ENCODE peak calls at places on chromosomes 12 and 14, in nine cellular contexts. One of them, this sample, is unnamed. For H3K4me1, the result is how much of the 10 kb centered on the place peaks cover.

GRCh38 chr14:99324291-99324690 is 52.3 kb upstream of the BCL11B start:
- DNase-seq in prostate gland: no peak
- DNase-seq in stomach: no peak
- DNase-seq in HepG2: no peak
- DNase-seq in GM23338: no peak
- DNase-seq in breast epithelium: no peak
- DNase-seq in H1: no peak
- DNase-seq in transverse colon: no peak
- DNase-seq in spleen: no peak
- DNase-seq in this sample: no peak

GRCh38 chr14:26200675-26201074 is 397.2 kb downstream of the NOVA1 start:
- DNase-seq in prostate gland: no peak
- DNase-seq in stomach: no peak
- DNase-seq in HepG2: no peak
- DNase-seq in GM23338: no peak
- DNase-seq in breast epithelium: no peak
- DNase-seq in H1: no peak
- DNase-seq in transverse colon: no peak
- DNase-seq in spleen: no peak
- DNase-seq in this sample: no peak

GRCh38 chr12:27190761-27191160 is 53.3 kb upstream of the STK38L start:
- DNase-seq in prostate gland: no peak
- DNase-seq in stomach: no peak
- DNase-seq in HepG2: no peak
- DNase-seq in GM23338: no peak
- DNase-seq in breast epithelium: no peak
- DNase-seq in H1: no peak
- DNase-seq in transverse colon: no peak
- DNase-seq in spleen: no peak
- DNase-seq in this sample: no peak

GRCh38 chr12:117919479-117919878 is 49.3 kb downstream of the KSR2 start:
- DNase-seq in prostate gland: no peak
- DNase-seq in stomach: no peak
- DNase-seq in HepG2: no peak
- DNase-seq in GM23338: no peak
- DNase-seq in breast epithelium: no peak
- DNase-seq in H1: no peak
- DNase-seq in transverse colon: no peak
- DNase-seq in spleen: no peak
- DNase-seq in this sample: no peak

GRCh38 chr12:57148469-57149308 is 1.3 kb upstream of the LRP1-AS start:
- DNase-seq in prostate gland: no peak
- DNase-seq in stomach: peak
- DNase-seq in HepG2: peak
- DNase-seq in GM23338: no peak
- DNase-seq in breast epithelium: no peak
- DNase-seq in H1: no peak
- DNase-seq in transverse colon: peak
- DNase-seq in spleen: no peak
- DNase-seq in this sample: peak

GRCh38 chr14:77037886-77038511 is 9.5 kb upstream of the IRF2BPL start:
- DNase-seq in prostate gland: no peak
- DNase-seq in stomach: no peak
- DNase-seq in HepG2: no peak
- DNase-seq in GM23338: peak
- DNase-seq in breast epithelium: no peak
- DNase-seq in H1: no peak
- DNase-seq in transverse colon: peak
- DNase-seq in spleen: peak
- DNase-seq in this sample: peak

GRCh38 chr14:64556526-64556925 is 6.8 kb downstream of the PPP1R36 start:
- DNase-seq in prostate gland: no peak
- DNase-seq in stomach: no peak
- DNase-seq in HepG2: no peak
- DNase-seq in GM23338: no peak
- DNase-seq in breast epithelium: no peak
- DNase-seq in H1: no peak
- DNase-seq in transverse colon: no peak
- DNase-seq in spleen: no peak
- DNase-seq in this sample: no peak

GRCh38 chr14:23483216-23483854 is 13.8 kb downstream of the NGDN start:
- DNase-seq in prostate gland: no peak
- DNase-seq in stomach: no peak
- DNase-seq in HepG2: peak
- DNase-seq in GM23338: peak
- DNase-seq in breast epithelium: no peak
- DNase-seq in H1: no peak
- DNase-seq in transverse colon: no peak
- DNase-seq in spleen: no peak
- DNase-seq in this sample: no peak

GRCh38 chr14:26820578-26820977 is 222.7 kb upstream of the NOVA1 start:
- DNase-seq in prostate gland: no peak
- DNase-seq in stomach: no peak
- DNase-seq in HepG2: no peak
- DNase-seq in GM23338: no peak
- DNase-seq in breast epithelium: no peak
- DNase-seq in H1: no peak
- DNase-seq in transverse colon: no peak
- DNase-seq in spleen: no peak
- DNase-seq in this sample: no peak

GRCh38 chr14:20469890-20470858 is 968 bp downstream of the PNP start:
- DNase-seq in prostate gland: no peak
- DNase-seq in stomach: peak
- DNase-seq in HepG2: peak
- DNase-seq in GM23338: peak
- DNase-seq in breast epithelium: no peak
- DNase-seq in H1: no peak
- DNase-seq in transverse colon: peak
- DNase-seq in spleen: peak
- DNase-seq in this sample: peak

GRCh38 chr12:109679716-109680520 is 33.7 kb upstream of the FAM222A start:
- DNase-seq in prostate gland: no peak
- DNase-seq in stomach: no peak
- DNase-seq in HepG2: no peak
- DNase-seq in GM23338: peak
- DNase-seq in breast epithelium: no peak
- DNase-seq in H1: no peak
- DNase-seq in transverse colon: no peak
- DNase-seq in spleen: peak
- DNase-seq in this sample: no peak

GRCh38 chr14:101497910-101498860 is 63.1 kb upstream of the DIO3 start:
- DNase-seq in prostate gland: no peak
- DNase-seq in stomach: peak
- DNase-seq in HepG2: no peak
- DNase-seq in GM23338: no peak
- DNase-seq in breast epithelium: peak
- DNase-seq in H1: no peak
- DNase-seq in transverse colon: peak
- DNase-seq in spleen: peak
- DNase-seq in this sample: peak

GRCh38 chr12:31498424-31498823 is 92.5 kb downstream of the DENND5B start:
- DNase-seq in prostate gland: no peak
- DNase-seq in stomach: no peak
- DNase-seq in HepG2: no peak
- DNase-seq in GM23338: no peak
- DNase-seq in breast epithelium: no peak
- DNase-seq in H1: no peak
- DNase-seq in transverse colon: no peak
- DNase-seq in spleen: no peak
- DNase-seq in this sample: no peak

GRCh38 chr14:35482994-35483515 is 50.9 kb upstream of the INSM2 start:
- DNase-seq in prostate gland: no peak
- DNase-seq in stomach: no peak
- DNase-seq in HepG2: no peak
- DNase-seq in GM23338: no peak
- DNase-seq in breast epithelium: no peak
- DNase-seq in H1: no peak
- DNase-seq in transverse colon: no peak
- DNase-seq in spleen: no peak
- DNase-seq in this sample: no peak

GRCh38 chr12:40168868-40169267 is 55.9 kb upstream of the LRRK2 start:
- DNase-seq in prostate gland: no peak
- DNase-seq in stomach: no peak
- DNase-seq in HepG2: no peak
- DNase-seq in GM23338: no peak
- DNase-seq in breast epithelium: no peak
- DNase-seq in H1: no peak
- DNase-seq in transverse colon: no peak
- DNase-seq in spleen: no peak
- DNase-seq in this sample: no peak

GRCh38 chr12:115609356-115609755 is 668.1 kb downstream of the MED13L start:
- DNase-seq in prostate gland: no peak
- DNase-seq in stomach: no peak
- DNase-seq in HepG2: no peak
- DNase-seq in GM23338: no peak
- DNase-seq in breast epithelium: no peak
- DNase-seq in H1: no peak
- DNase-seq in transverse colon: no peak
- DNase-seq in spleen: no peak
- DNase-seq in this sample: no peak

DNA sequence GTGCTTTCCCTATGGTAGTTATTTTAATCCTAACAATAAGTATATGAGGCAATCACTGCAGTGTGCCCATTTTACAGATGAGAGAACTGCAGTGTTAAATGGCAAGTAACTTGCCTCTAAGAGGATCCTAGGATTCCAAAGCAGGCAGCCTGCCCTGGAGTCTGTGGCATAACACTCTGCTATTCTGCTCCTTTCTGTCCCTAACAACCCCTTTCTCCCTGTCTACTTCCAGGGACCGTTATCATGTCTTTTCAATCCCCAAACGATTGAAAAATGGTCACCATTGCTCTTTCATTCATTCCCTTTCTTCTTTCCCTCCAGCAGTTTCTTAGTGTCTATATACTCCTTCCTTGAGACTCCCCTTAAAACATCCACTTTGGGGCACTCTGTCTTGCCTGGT is 1.3 kb upstream of the ANO2 start:
- DNase-seq in prostate gland: no peak
- DNase-seq in stomach: no peak
- DNase-seq in HepG2: no peak
- DNase-seq in GM23338: no peak
- DNase-seq in breast epithelium: no peak
- DNase-seq in H1: no peak
- DNase-seq in transverse colon: no peak
- DNase-seq in spleen: no peak
- DNase-seq in this sample: no peak
- H3K4me1 ChIP-seq in prostate gland: under half
- H3K4me1 ChIP-seq in stomach: under half
- H3K4me1 ChIP-seq in HepG2: under half
- H3K4me1 ChIP-seq in GM23338: under half
- H3K4me1 ChIP-seq in breast epithelium: under half
- H3K4me1 ChIP-seq in H1: under half
- H3K4me1 ChIP-seq in transverse colon: under half
- H3K4me1 ChIP-seq in spleen: under half
- H3K4me1 ChIP-seq in this sample: under half

GRCh38 chr12:73486256-73486655 is 1051.4 kb upstream of the ATXN7L3B start:
- DNase-seq in prostate gland: no peak
- DNase-seq in stomach: no peak
- DNase-seq in HepG2: no peak
- DNase-seq in GM23338: peak
- DNase-seq in breast epithelium: no peak
- DNase-seq in H1: no peak
- DNase-seq in transverse colon: no peak
- DNase-seq in spleen: no peak
- DNase-seq in this sample: no peak
- H3K4me3 ChIP-seq in prostate gland: no peak
- H3K4me3 ChIP-seq in stomach: no peak
- H3K4me3 ChIP-seq in HepG2: no peak
- H3K4me3 ChIP-seq in GM23338: peak
- H3K4me3 ChIP-seq in breast epithelium: no peak
- H3K4me3 ChIP-seq in H1: no peak
- H3K4me3 ChIP-seq in transverse colon: no peak
- H3K4me3 ChIP-seq in spleen: no peak
- H3K4me3 ChIP-seq in this sample: no peak

DNA sequence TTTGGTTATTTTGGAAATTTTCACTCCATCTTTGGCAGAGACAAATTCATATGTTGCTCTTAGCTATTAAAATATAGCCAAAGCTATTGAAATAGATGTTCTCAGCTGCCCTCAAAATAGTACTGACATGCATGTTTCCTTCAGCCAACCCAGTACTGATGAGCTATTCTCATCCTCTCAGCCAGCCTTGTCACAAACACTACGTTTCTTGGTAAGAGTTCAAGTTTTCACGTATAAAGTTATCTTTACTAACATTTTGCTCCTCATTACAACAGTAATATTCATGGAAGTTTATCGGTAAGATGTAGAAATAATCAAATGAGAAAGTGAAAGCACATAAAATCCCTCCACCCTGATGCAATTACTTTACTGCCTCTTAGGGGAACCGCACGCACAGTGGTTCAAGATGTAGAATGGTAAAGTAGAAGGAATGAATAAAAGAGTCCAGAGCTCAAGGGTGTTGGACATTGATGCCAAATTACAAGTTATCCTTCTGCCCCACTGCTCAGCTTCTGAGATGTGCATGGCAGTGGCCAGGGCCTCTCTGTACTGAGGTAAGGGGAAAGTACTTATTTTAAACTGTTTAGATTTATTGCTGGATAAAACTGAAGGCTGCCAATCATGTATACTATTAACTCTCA is 20.7 kb downstream of the GCH1 start:
- DNase-seq in prostate gland: no peak
- DNase-seq in stomach: no peak
- DNase-seq in HepG2: no peak
- DNase-seq in GM23338: no peak
- DNase-seq in breast epithelium: no peak
- DNase-seq in H1: no peak
- DNase-seq in transverse colon: no peak
- DNase-seq in spleen: no peak
- DNase-seq in this sample: no peak
- TF ChIP-seq POLR2AphosphoS5 in prostate gland: no peak
- TF ChIP-seq POLR2AphosphoS5 in stomach: no peak
- TF ChIP-seq POLR2AphosphoS5 in HepG2: no peak
- TF ChIP-seq POLR2AphosphoS5 in GM23338: no peak
- TF ChIP-seq POLR2AphosphoS5 in breast epithelium: no peak
- TF ChIP-seq POLR2AphosphoS5 in H1: no peak
- TF ChIP-seq POLR2AphosphoS5 in transverse colon: no peak
- TF ChIP-seq POLR2AphosphoS5 in spleen: no peak
- TF ChIP-seq POLR2AphosphoS5 in this sample: no peak

GRCh38 chr12:94266796-94267529 is 118.6 kb downstream of the PLXNC1 start:
- DNase-seq in prostate gland: no peak
- DNase-seq in stomach: no peak
- DNase-seq in HepG2: no peak
- DNase-seq in GM23338: no peak
- DNase-seq in breast epithelium: no peak
- DNase-seq in H1: no peak
- DNase-seq in transverse colon: no peak
- DNase-seq in spleen: no peak
- DNase-seq in this sample: no peak
- H3K4me1 ChIP-seq in prostate gland: under half
- H3K4me1 ChIP-seq in stomach: under half
- H3K4me1 ChIP-seq in HepG2: under half
- H3K4me1 ChIP-seq in GM23338: half or more
- H3K4me1 ChIP-seq in breast epithelium: under half
- H3K4me1 ChIP-seq in H1: under half
- H3K4me1 ChIP-seq in transverse colon: under half
- H3K4me1 ChIP-seq in spleen: half or more
- H3K4me1 ChIP-seq in this sample: under half

GRCh38 chr12:104956870-104957301 is 1.2 kb downstream of the SLC41A2 start:
- DNase-seq in prostate gland: no peak
- DNase-seq in stomach: no peak
- DNase-seq in HepG2: no peak
- DNase-seq in GM23338: no peak
- DNase-seq in breast epithelium: no peak
- DNase-seq in H1: no peak
- DNase-seq in transverse colon: no peak
- DNase-seq in spleen: no peak
- DNase-seq in this sample: no peak
- H3K4me3 ChIP-seq in prostate gland: no peak
- H3K4me3 ChIP-seq in stomach: peak
- H3K4me3 ChIP-seq in HepG2: no peak
- H3K4me3 ChIP-seq in GM23338: peak
- H3K4me3 ChIP-seq in breast epithelium: peak
- H3K4me3 ChIP-seq in H1: no peak
- H3K4me3 ChIP-seq in transverse colon: peak
- H3K4me3 ChIP-seq in spleen: no peak
- H3K4me3 ChIP-seq in this sample: peak

GRCh38 chr12:52768479-52769200 is 8.5 kb downstream of the KRT76 start:
- DNase-seq in prostate gland: no peak
- DNase-seq in stomach: no peak
- DNase-seq in HepG2: no peak
- DNase-seq in GM23338: no peak
- DNase-seq in breast epithelium: no peak
- DNase-seq in H1: no peak
- DNase-seq in transverse colon: no peak
- DNase-seq in spleen: no peak
- DNase-seq in this sample: no peak
- TF ChIP-seq POLR2AphosphoS5 in prostate gland: no peak
- TF ChIP-seq POLR2AphosphoS5 in stomach: no peak
- TF ChIP-seq POLR2AphosphoS5 in HepG2: no peak
- TF ChIP-seq POLR2AphosphoS5 in GM23338: no peak
- TF ChIP-seq POLR2AphosphoS5 in breast epithelium: no peak
- TF ChIP-seq POLR2AphosphoS5 in H1: no peak
- TF ChIP-seq POLR2AphosphoS5 in transverse colon: no peak
- TF ChIP-seq POLR2AphosphoS5 in spleen: no peak
- TF ChIP-seq POLR2AphosphoS5 in this sample: no peak

This sample was measured in sigmoid colon.